ENCODE peak calls at places on chromosomes 12 and 14, in nine cellular contexts. C is Panc1; U is GM23248; G is heart left ventricle; P is SK-N-SH; T is fibroblast of lung; Z is CD8-positive, alpha-beta T cell; X is CD4-positive, alpha-beta T cell; A is AG04450. F is an unnamed sample.

GRCh38 chr14:66395300-66395699 is 90.9 kb upstream of the CCDC196 start:
- DNase-seq in P (no peak), X (no peak), Z (no peak), U (no peak), C (no peak), T (no peak), A (no peak), G (no peak), F (no peak)

GRCh38 chr12:88206636-88207035 is 64.5 kb downstream of the TMTC3 start:
- DNase-seq in X (no peak), T (no peak), Z (no peak), C (no peak), U (peak; percentile 58), A (peak; percentile 13), G (no peak), P (no peak), F (no peak)

GRCh38 chr14:92253381-92253894 is 69.5 kb upstream of the SLC24A4 start:
- DNase-seq in X (no peak), A (no peak), Z (no peak), T (no peak), G (no peak), C (no peak), P (no peak), U (no peak), F (peak; percentile 20)

GRCh38 chr12:26319511-26319910 is 124.1 kb downstream of the SSPN start:
- DNase-seq in A (peak; percentile 81), P (no peak), U (peak; percentile 99), T (peak; percentile 96), X (no peak), Z (no peak), C (no peak), G (peak; percentile 55), F (no peak)

GRCh38 chr12:25056486-25057130 is 107.7 kb upstream of the BCAT1 start:
- DNase-seq in U (no peak), T (no peak), X (no peak), Z (no peak), P (no peak), A (no peak), G (no peak), C (no peak), F (no peak)

GRCh38 chr12:109147954-109148353 is 31.6 kb downstream of the ACACB start:
- DNase-seq in Z (no peak), A (no peak), T (no peak), U (peak; percentile 42), X (no peak), G (peak; percentile 41), C (no peak), P (no peak), F (no peak)

GRCh38 chr12:55687746-55688145 is 20.0 kb downstream of the ITGA7 start:
- DNase-seq in U (no peak), A (no peak), T (peak; percentile 24), Z (no peak), G (no peak), C (no peak), X (no peak), P (no peak), F (no peak)

GRCh38 chr12:43835264-43835655 is 621 bp upstream of the TMEM117 start:
- DNase-seq in C (no peak), Z (no peak), A (no peak), U (no peak), T (peak; percentile 22), X (no peak), P (no peak), G (no peak), F (no peak)

GRCh38 chr12:97308576-97309198 is 153.9 kb upstream of the RMST start:
- DNase-seq in P (no peak), U (peak; percentile 36), T (peak; percentile 54), C (peak; percentile 35), Z (no peak), A (peak; percentile 36), X (no peak), G (no peak), F (no peak)

GRCh38 chr14:102528441-102529170 is 19.0 kb upstream of the ANKRD9 start:
- DNase-seq in P (no peak), G (no peak), A (no peak), C (no peak), Z (no peak), X (no peak), U (no peak), T (no peak), F (no peak)

GRCh38 chr14:99939421-99939820 is 125.8 kb upstream of the EVL start:
- DNase-seq in U (no peak), Z (no peak), P (no peak), G (no peak), T (no peak), X (no peak), A (no peak), C (no peak), F (no peak)

GRCh38 chr14:31740688-31741087 is 179.5 kb downstream of the NUBPL start:
- DNase-seq in Z (no peak), T (no peak), C (no peak), P (no peak), A (no peak), G (no peak), U (no peak), X (no peak), F (no peak)

GRCh38 chr14:34692348-34692747 is 22.0 kb downstream of the CFL2 start:
- DNase-seq in A (no peak), X (no peak), U (peak; percentile 47), C (no peak), P (no peak), G (no peak), T (no peak), Z (no peak), F (no peak)

GRCh38 chr12:109203480-109203879 is 87.1 kb downstream of the ACACB start:
- DNase-seq in P (no peak), C (no peak), G (no peak), U (no peak), X (no peak), Z (no peak), A (no peak), T (no peak), F (no peak)

GRCh38 chr12:108691995-108692808 is 39.1 kb downstream of the CORO1C start:
- DNase-seq in P (no peak), X (no peak), A (no peak), C (no peak), G (no peak), U (peak; percentile 51), Z (no peak), T (peak; percentile 49), F (no peak)

GRCh38 chr12:116880817-116881324 is 370 bp downstream of the HRK start:
- DNase-seq in P (peak; percentile 83), C (no peak), T (peak; percentile 60), Z (peak; percentile 51), G (peak; percentile 23), U (peak; percentile 67), A (no peak), X (peak; percentile 24), F (peak; percentile 89)

GRCh38 chr14:90599748-90600507 is 203.1 kb downstream of the CALM1 start:
- DNase-seq in Z (no peak), T (peak; percentile 42), X (no peak), C (no peak), U (peak; percentile 21), G (no peak), P (no peak), A (no peak), F (no peak)

GRCh38 chr14:94599656-94600004 is 12.6 kb upstream of the SERPINA3 start:
- DNase-seq in G (no peak), X (no peak), C (no peak), U (no peak), P (no peak), Z (no peak), A (no peak), T (no peak), F (no peak)

DNA sequence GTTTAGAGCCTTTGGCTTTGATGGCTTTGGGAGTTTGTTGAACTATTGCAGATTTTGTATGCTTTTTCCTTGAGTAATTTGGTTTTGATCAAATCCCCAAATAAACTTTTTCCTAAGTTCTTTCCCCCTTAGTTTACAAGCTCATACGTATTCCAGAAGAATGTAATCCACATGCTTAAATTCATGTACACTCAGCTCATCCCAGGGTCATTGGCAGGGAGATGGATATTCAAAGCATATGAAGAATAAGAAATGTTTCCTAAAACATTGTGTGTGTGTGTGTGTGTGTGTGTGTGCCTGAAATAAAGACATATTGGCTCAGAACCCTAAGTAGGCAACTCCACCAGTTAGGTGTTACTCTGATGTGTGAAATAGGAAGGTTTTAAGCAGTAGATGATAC is 89.4 kb downstream of the TMEM30B start:
- DNase-seq in X (no peak), U (no peak), Z (no peak), A (no peak), P (no peak), C (no peak), T (no peak), G (no peak), F (no peak)
- H3K27ac ChIP-seq in X (no peak overlapping the region), U (no peak overlapping the region), Z (no peak overlapping the region), A (no peak overlapping the region), P (no peak overlapping the region), C (no peak overlapping the region), T (no peak overlapping the region), G (no peak overlapping the region), F (no peak overlapping the region)

GRCh38 chr14:23361763-23362162 is 3.2 kb downstream of the EFS start:
- DNase-seq in G (no peak), A (no peak), P (no peak), Z (no peak), T (no peak), X (no peak), U (peak; percentile 18), C (no peak), F (no peak)
- H3K27ac ChIP-seq in G (no peak overlapping the region), A (no peak overlapping the region), P (no peak overlapping the region), Z (no peak overlapping the region), T (no peak overlapping the region), X (no peak overlapping the region), U (peak overlapping the region; percentile 85), C (no peak overlapping the region), F (no peak overlapping the region)

GRCh38 chr12:1533602-1534304 is 60.6 kb downstream of the FBXL14 start:
- DNase-seq in X (peak; percentile 5), P (no peak), Z (peak; percentile 63), C (no peak), A (no peak), T (peak; percentile 92), G (no peak), U (peak; percentile 75), F (no peak)
- H3K27ac ChIP-seq in X (no peak overlapping the region), P (no peak overlapping the region), Z (no peak overlapping the region), C (peak overlapping the region; percentile 84), A (no peak overlapping the region), T (no peak overlapping the region), G (no peak overlapping the region), U (peak overlapping the region; percentile 52), F (no peak overlapping the region)

DNA sequence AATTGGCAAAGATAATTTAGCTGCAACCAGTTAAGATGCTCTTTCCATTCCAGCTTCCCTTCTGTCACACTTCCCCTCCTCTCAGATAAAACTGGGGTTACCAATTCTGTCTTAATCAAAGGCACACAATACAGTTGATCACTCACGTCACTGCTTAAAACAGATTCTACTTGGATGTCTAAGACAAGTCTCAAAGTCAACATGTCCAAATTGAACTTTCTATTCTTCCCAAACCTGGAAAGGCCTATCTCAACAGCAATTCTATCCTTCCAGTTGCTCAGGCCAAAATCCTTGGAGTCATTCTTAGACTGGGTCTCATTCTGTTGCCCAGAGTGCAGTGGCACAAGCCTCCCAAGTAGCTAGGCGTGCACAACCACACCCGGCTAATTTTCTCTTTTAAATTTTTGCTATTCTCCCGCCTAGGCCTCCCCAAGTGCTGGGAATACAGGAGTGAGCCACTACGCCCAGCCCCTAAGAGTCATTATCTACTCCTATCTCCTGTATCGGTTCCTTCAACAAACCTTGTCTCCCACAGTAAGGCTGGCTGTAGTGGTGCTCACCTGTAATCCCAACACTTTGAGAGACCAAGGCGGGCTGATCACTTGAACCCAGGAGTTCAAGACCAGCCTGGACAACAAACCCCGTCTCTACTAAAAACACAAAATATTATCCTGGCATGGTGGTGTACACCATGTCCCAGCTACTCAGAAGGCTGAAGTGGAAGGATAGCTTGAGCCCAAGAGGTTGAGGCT is 4.8 kb downstream of the RPS29 start:
- DNase-seq in C (no peak), T (no peak), X (no peak), G (no peak), U (no peak), Z (no peak), A (no peak), P (no peak), F (no peak)
- H3K27ac ChIP-seq in C (no peak overlapping the region), T (no peak overlapping the region), X (no peak overlapping the region), G (no peak overlapping the region), U (no peak overlapping the region), Z (no peak overlapping the region), A (no peak overlapping the region), P (no peak overlapping the region), F (no peak overlapping the region)

F was measured in upper lobe of left lung.